ENCODE peak calls at places on chromosomes 13 and 19, in four cellular contexts. V is endothelial cell of umbilical vein, K is tibial nerve, B is stomach. P is an unnamed sample.

GRCh38 chr19:51195316-51195586 is 29.6 kb upstream of the CD33 start:
- DNase-seq in V (no peak), K (no peak), B (no peak), P (no peak)

GRCh38 chr13:114068723-114069322 is 63.6 kb downstream of the RASA3 start:
- DNase-seq in V (peak; percentile 53), K (peak; percentile 13), B (no peak), P (peak; percentile 55)

GRCh38 chr19:2483084-2483483 is 7.2 kb downstream of the GADD45B start:
- DNase-seq in V (no peak), K (no peak), B (no peak), P (no peak)

GRCh38 chr13:112711528-112712265 is 21.9 kb downstream of the ATP11A start:
- DNase-seq in V (peak; percentile 99), K (peak; percentile 80), B (peak; percentile 74), P (peak; percentile 98)

GRCh38 chr19:5627395-5627904 is 4.6 kb downstream of the SAFB start:
- DNase-seq in V (no peak), K (peak; percentile 36), B (peak; percentile 39), P (no peak)

GRCh38 chr19:45716314-45717130 is 14.2 kb downstream of the FBXO46 start:
- DNase-seq in V (peak; percentile 49), K (no peak), B (no peak), P (peak; percentile 22)

GRCh38 chr19:6761053-6761676 is 6.1 kb downstream of the SH2D3A start:
- DNase-seq in V (no peak), K (no peak), B (no peak), P (no peak)

GRCh38 chr13:52374389-52374788 is 31.6 kb downstream of the THSD1 start:
- DNase-seq in V (peak; percentile 64), K (no peak), B (no peak), P (no peak)

GRCh38 chr19:8610041-8610927 is at the start of gene ADAMTS10:
- DNase-seq in V (no peak), K (no peak), B (no peak), P (peak; percentile 45)

GRCh38 chr19:17260842-17261325 is 3.7 kb downstream of the USHBP1 start:
- DNase-seq in V (peak; percentile 74), K (peak; percentile 43), B (peak; percentile 91), P (peak; percentile 66)

GRCh38 chr19:485583-486236 is 10.6 kb upstream of the MADCAM1 start:
- DNase-seq in V (no peak), K (peak; percentile 53), B (no peak), P (no peak)

GRCh38 chr13:95485045-95485517 is 67.4 kb upstream of the CLDN10 start:
- DNase-seq in V (peak; percentile 85), K (no peak), B (no peak), P (no peak)

GRCh38 chr13:60701919-60702318 is 304.9 kb downstream of the TDRD3 start:
- DNase-seq in V (no peak), K (no peak), B (no peak), P (no peak)

GRCh38 chr19:13012690-13013608 is 17.7 kb downstream of the NFIX start:
- DNase-seq in V (peak; percentile 11), K (peak; percentile 65), B (no peak), P (peak; percentile 84)

GRCh38 chr13:113630296-113630695 is 27.7 kb downstream of the ATP4B start:
- DNase-seq in V (no peak), K (no peak), B (no peak), P (no peak)

GRCh38 chr13:42075517-42075916 is 27.1 kb downstream of the DGKH start:
- DNase-seq in V (no peak), K (no peak), B (no peak), P (no peak)

GRCh38 chr19:28242317-28242927 is 970.5 kb downstream of the UQCRFS1 start:
- DNase-seq in V (peak; percentile 3), K (no peak), B (no peak), P (no peak)

GRCh38 chr13:59734393-59734792 is 429.3 kb downstream of the DIAPH3 start:
- DNase-seq in V (no peak), K (no peak), B (no peak), P (no peak)

GRCh38 chr19:30344446-30345425 is 27.4 kb upstream of the ZNF536 start:
- DNase-seq in V (no peak), K (no peak), B (no peak), P (no peak)

GRCh38 chr19:55635334-55635717 is 5.5 kb upstream of the ZNF580 start:
- DNase-seq in V (no peak), K (no peak), B (no peak), P (no peak)

GRCh38 chr19:18469245-18470107 is 31.5 kb upstream of the ISYNA1 start:
- DNase-seq in V (peak; percentile 49), K (peak; percentile 43), B (peak; percentile 72), P (peak; percentile 67)

GRCh38 chr13:100234524-100235136 is 145.7 kb downstream of the PCCA start:
- DNase-seq in V (no peak), K (no peak), B (no peak), P (no peak)

GRCh38 chr19:16213076-16213475 is 15.4 kb downstream of the AP1M1 start:
- DNase-seq in V (no peak), K (no peak), B (no peak), P (no peak)

GRCh38 chr19:46882034-46882433 is 21.2 kb downstream of the ARHGAP35 start:
- DNase-seq in V (no peak), K (no peak), B (no peak), P (no peak)

GRCh38 chr19:7904074-7905020 is 670 bp downstream of the MAP2K7 start:
- DNase-seq in V (peak; percentile 21), K (no peak), B (no peak), P (peak; percentile 58)

GRCh38 chr13:95002968-95003813 is 290.8 kb upstream of the SOX21 start:
- DNase-seq in V (no peak), K (no peak), B (no peak), P (no peak)

GRCh38 chr19:39825531-39826076 is 8.4 kb downstream of the DYRK1B start:
- DNase-seq in V (no peak), K (no peak), B (no peak), P (no peak)
- H3K4me3 ChIP-seq in V (no peak overlapping the region), K (no peak overlapping the region), B (no peak overlapping the region), P (no peak overlapping the region)

GRCh38 chr13:40479196-40479845 is 187.1 kb downstream of the FOXO1 start:
- DNase-seq in V (no peak), K (no peak), B (no peak), P (no peak)
- H3K27ac ChIP-seq in V (no peak overlapping the region), K (peak overlapping the region; percentile 89), B (no peak overlapping the region), P (peak overlapping the region; percentile 81)

GRCh38 chr13:76307157-76307556 is 579.0 kb downstream of the KCTD12 start:
- DNase-seq in V (peak; percentile 4), K (no peak), B (no peak), P (no peak)
- TF ChIP-seq CTCF in V (no peak), K (no peak), B (no peak), P (no peak)

GRCh38 chr19:44141191-44142013 is at the start of gene ZNF234:
- DNase-seq in V (peak; percentile 83), K (peak; percentile 40), B (peak; percentile 75), P (peak; percentile 75)
- H3K4me3 ChIP-seq in V (peak within 1 kb of the TSS; percentile 71), K (peak within 1 kb of the TSS; percentile 68), B (peak within 1 kb of the TSS; percentile 87), P (peak within 1 kb of the TSS; percentile 88)

GRCh38 chr19:48907671-48908070 is 7.6 kb downstream of the NUCB1 start:
- DNase-seq in V (no peak), K (no peak), B (no peak), P (no peak)
- H3K27ac ChIP-seq in V (no peak overlapping the region), K (peak overlapping the region; percentile 78), B (no peak overlapping the region), P (no peak overlapping the region)

DNA sequence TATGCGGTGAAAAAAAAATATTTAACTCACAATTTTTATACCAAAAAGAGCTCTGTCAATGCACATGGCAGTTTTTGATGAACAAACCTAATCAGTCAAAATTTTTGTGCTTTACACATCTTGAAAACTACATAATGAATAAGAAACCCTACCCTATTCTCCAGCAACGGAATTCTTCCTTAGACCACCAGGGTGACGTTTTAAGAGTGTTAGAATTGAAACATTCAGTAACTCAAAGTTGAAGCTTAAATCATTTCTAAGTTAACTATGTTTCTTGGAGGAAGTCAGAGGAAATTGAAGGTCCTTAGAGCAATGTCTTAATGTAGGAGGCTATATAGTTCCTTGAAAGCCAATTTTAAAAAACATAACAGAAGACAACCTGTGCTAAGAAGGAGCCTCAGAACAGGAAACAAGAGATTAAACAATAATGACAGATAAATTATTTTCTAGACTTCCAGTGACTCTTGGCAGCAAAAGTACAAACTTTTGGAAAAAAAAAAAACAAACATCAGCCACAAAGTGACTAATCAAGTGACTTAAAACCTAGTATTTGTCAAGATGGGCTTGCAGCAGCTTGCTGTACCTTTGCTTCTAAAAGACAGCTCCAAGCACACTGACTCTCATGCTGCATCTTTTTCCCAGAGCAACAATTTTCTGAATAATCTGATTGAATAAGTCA is 6.2 kb downstream of the SPRY2 start:
- DNase-seq in V (peak; percentile 24), K (no peak), B (no peak), P (no peak)
- TF ChIP-seq CTCF in V (peak; percentile 1), K (no peak), B (no peak), P (no peak)

GRCh38 chr13:26257049-26257448 is 3.1 kb downstream of the CDK8 start:
- DNase-seq in V (no peak), K (no peak), B (no peak), P (no peak)
- H3K4me3 ChIP-seq in V (no peak overlapping the region), K (no peak overlapping the region), B (no peak overlapping the region), P (no peak overlapping the region)

GRCh38 chr13:79228972-79229371 is 177.1 kb downstream of the RBM26 start:
- DNase-seq in V (no peak), K (no peak), B (peak; percentile 32), P (no peak)

GRCh38 chr13:79226250-79226649 is 179.8 kb downstream of the RBM26 start:
- DNase-seq in V (no peak), K (no peak), B (no peak), P (no peak)

GRCh38 chr13:79225487-79226232 is 180.4 kb downstream of the RBM26 start:
- DNase-seq in V (no peak), K (no peak), B (no peak), P (no peak)

GRCh38 chr13:79227418-79227817 is 178.6 kb downstream of the RBM26 start:
- DNase-seq in V (no peak), K (no peak), B (no peak), P (no peak)

GRCh38 chr13:79226938-79227337 is 179.1 kb downstream of the RBM26 start:
- DNase-seq in V (no peak), K (no peak), B (no peak), P (no peak)
- H3K27ac ChIP-seq in V (no peak overlapping the region), K (no peak overlapping the region), B (no peak overlapping the region), P (no peak overlapping the region)

GRCh38 chr19:11098327-11098726 is 9.1 kb downstream of the LDLR start:
- DNase-seq in V (no peak), K (no peak), B (no peak), P (no peak)

GRCh38 chr19:11101057-11101456 is 11.8 kb downstream of the LDLR start:
- DNase-seq in V (no peak), K (no peak), B (no peak), P (no peak)

GRCh38 chr19:11096210-11096841 is 7.1 kb downstream of the LDLR start:
- DNase-seq in V (peak; percentile 88), K (no peak), B (no peak), P (peak; percentile 80)

GRCh38 chr19:11100064-11100463 is 10.8 kb downstream of the LDLR start:
- DNase-seq in V (peak; percentile 34), K (no peak), B (no peak), P (no peak)

GRCh38 chr19:11098861-11099260 is 9.6 kb downstream of the LDLR start:
- DNase-seq in V (no peak), K (no peak), B (no peak), P (no peak)
- TF ChIP-seq CTCF in V (no peak), K (no peak), B (no peak), P (no peak)